ENCODE peak calls at places on chromosomes 2 and 18, in seven cellular contexts. L is mesendoderm, F is trophoblast cell, N is IMR-90, S is neuronal stem cell, X is H9, K is H1. C is an unnamed sample. For H3K79me1, the result is how much of the 10 kb centered on the place peaks cover.

GRCh38 chr2:69177785-69178636 is 165.0 kb downstream of the ANTXR1 start:
- DNase-seq in L (peak), K (peak), N (peak), X (peak), S (peak), F (peak), C (peak)

GRCh38 chr2:59713577-59713976 is 839.9 kb downstream of the BCL11A start:
- DNase-seq in N (no peak), L (no peak), X (no peak), S (no peak), K (no peak), F (no peak), C (no peak)

GRCh38 chr2:133434962-133435668 is 133.1 kb downstream of the NCKAP5 start:
- DNase-seq in L (peak), N (peak), K (no peak), X (no peak), F (peak), S (no peak), C (no peak)

GRCh38 chr2:225117061-225117716 is 74.9 kb upstream of the DOCK10 start:
- DNase-seq in X (no peak), S (no peak), F (no peak), K (no peak), L (no peak), N (peak), C (no peak)

GRCh38 chr18:39450958-39451357 is 1885.4 kb upstream of the CELF4 start:
- DNase-seq in F (no peak), S (no peak), K (no peak), L (no peak), N (no peak), X (no peak), C (no peak)

GRCh38 chr2:232492236-232492848 is 4.7 kb upstream of the ECEL1 start:
- DNase-seq in N (no peak), S (no peak), F (no peak), X (no peak), K (no peak), L (no peak), C (no peak)

GRCh38 chr2:152594022-152594712 is 123.1 kb downstream of the PRPF40A start:
- DNase-seq in L (no peak), F (peak), K (no peak), X (no peak), S (no peak), N (no peak), C (no peak)

GRCh38 chr2:20620271-20620681 is 30.6 kb downstream of the HS1BP3 start:
- DNase-seq in F (no peak), L (no peak), N (no peak), S (no peak), X (no peak), K (no peak), C (no peak)

GRCh38 chr18:8696749-8697211 is 8.6 kb upstream of the MTCL1 start:
- DNase-seq in L (peak), N (peak), F (peak), X (peak), S (peak), K (no peak), C (peak)

GRCh38 chr2:2689313-2689712 is 358.2 kb upstream of the MYT1L start:
- DNase-seq in K (no peak), F (no peak), N (no peak), S (no peak), L (no peak), X (no peak), C (no peak)

GRCh38 chr2:226691265-226691664 is 108.4 kb downstream of the IRS1 start:
- DNase-seq in S (no peak), K (no peak), N (no peak), L (peak), X (peak), F (peak), C (peak)

GRCh38 chr2:168174761-168175160 is 72.6 kb downstream of the STK39 start:
- DNase-seq in L (no peak), N (no peak), S (no peak), X (no peak), K (no peak), F (no peak), C (no peak)

GRCh38 chr2:43934567-43934966 is 61.2 kb downstream of the LRPPRC start:
- DNase-seq in F (no peak), K (no peak), X (no peak), S (no peak), L (no peak), N (peak), C (no peak)

GRCh38 chr2:181753686-181754085 is 73.4 kb upstream of the NEUROD1 start:
- DNase-seq in N (no peak), L (no peak), F (peak), X (no peak), K (no peak), S (no peak), C (no peak)

GRCh38 chr18:13463526-13463925 is 245.0 kb downstream of the LDLRAD4 start:
- DNase-seq in F (no peak), L (no peak), K (no peak), N (no peak), X (no peak), S (no peak), C (no peak)

GRCh38 chr2:210673117-210673516 is 116.7 kb downstream of the CPS1 start:
- DNase-seq in F (no peak), X (no peak), L (no peak), N (no peak), S (no peak), K (no peak), C (no peak)

GRCh38 chr2:120879401-120880295 is 144.0 kb downstream of the GLI2 start:
- DNase-seq in X (no peak), L (no peak), S (no peak), N (no peak), F (peak), K (no peak), C (no peak)

GRCh38 chr2:237149425-237149824 is 63.7 kb downstream of the COPS8 start:
- DNase-seq in L (no peak), S (no peak), K (no peak), F (no peak), X (no peak), N (peak), C (peak)

GRCh38 chr2:240889601-240890560 is 6.1 kb downstream of the MAB21L4 start:
- DNase-seq in K (no peak), S (no peak), N (no peak), F (no peak), L (no peak), X (no peak), C (no peak)

GRCh38 chr2:38430196-38430595 is 53.1 kb upstream of the ATL2 start:
- DNase-seq in K (no peak), F (no peak), S (no peak), L (peak), N (no peak), X (no peak), C (no peak)

GRCh38 chr18:74419761-74420160 is 37.3 kb downstream of the DIPK1C start:
- DNase-seq in S (no peak), L (no peak), N (no peak), F (no peak), K (no peak), X (no peak), C (no peak)

DNA sequence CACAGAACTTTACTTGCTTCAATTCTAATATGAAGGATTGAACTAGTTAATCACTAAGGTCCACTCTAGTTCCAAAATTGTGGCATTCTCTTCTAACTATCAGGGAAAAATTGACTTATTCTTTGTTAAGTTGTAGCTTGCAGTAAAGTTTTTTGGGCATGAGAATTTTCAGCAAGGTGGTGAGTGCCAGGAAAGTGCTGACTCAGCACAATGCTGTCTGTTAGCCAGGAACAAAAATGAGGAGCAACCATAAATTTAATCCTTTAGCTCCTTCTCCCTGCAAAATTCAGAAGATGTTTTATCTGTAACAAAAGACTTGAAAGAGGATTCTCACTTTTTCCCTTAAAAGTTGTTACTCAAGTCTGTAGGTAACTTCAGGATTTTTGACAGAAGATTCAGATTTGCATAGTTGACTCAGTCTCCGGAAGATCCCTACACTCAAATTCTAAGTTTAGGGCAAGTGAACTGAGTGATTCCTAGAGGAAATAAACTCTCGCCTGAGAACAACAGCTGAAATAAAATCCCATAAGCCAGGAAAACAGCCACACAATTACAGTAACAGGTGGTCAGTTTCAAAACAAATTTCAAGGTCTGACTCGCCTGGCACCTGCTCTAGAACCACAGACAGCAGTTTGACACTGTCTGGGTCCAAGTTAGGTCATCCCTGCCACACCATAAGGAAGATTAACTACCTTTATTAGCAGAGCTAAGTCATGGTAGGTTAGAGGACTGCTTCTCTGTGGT is 20.2 kb upstream of the DARS1 start:
- DNase-seq in L (no peak), F (no peak), K (no peak), X (no peak), N (peak), S (no peak), C (peak)
- H3K27ac ChIP-seq in L (no peak), F (no peak), K (no peak), X (no peak), N (no peak), S (no peak), C (peak)

GRCh38 chr2:149586063-149586462 is 1.5 kb downstream of the MMADHC start:
- DNase-seq in X (no peak), K (no peak), F (no peak), S (no peak), L (peak), N (no peak), C (no peak)
- H3K79me1 ChIP-seq in X (under half), K (under half), F (under half), S (under half), L (under half), N (under half), C (under half)

DNA sequence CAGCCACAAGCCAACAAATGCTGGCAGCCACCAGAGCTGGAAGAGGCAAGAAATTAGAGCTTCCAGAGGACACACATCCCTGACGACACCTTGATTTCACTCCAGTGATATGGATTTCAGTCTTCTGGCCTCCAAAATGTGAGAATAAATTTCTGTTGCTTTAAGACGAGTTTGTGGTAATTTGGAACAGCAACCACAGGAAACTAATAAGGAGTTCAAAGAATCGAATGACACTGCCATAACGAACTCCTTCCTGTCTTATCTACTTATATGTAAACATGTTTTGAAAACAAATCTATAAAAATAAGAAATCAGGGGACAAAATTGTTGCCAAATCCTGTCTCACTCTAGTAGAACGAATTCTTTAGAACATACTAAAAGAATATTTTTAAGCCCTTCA is 75.8 kb downstream of the GRB14 start:
- DNase-seq in F (no peak), L (no peak), X (no peak), N (no peak), S (no peak), K (no peak), C (no peak)
- H3K27ac ChIP-seq in F (no peak), L (no peak), X (no peak), N (no peak), S (no peak), K (no peak), C (no peak)

GRCh38 chr2:212921061-212921460 is 230.4 kb downstream of the IKZF2 start:
- DNase-seq in L (no peak), S (no peak), F (no peak), N (no peak), X (no peak), K (no peak), C (no peak)

GRCh38 chr2:212921711-212922110 is 229.7 kb downstream of the IKZF2 start:
- DNase-seq in S (no peak), F (no peak), L (no peak), K (no peak), N (no peak), X (no peak), C (no peak)

GRCh38 chr2:212923393-212923792 is 228.0 kb downstream of the IKZF2 start:
- DNase-seq in F (peak), K (no peak), N (no peak), S (no peak), L (peak), X (no peak), C (no peak)

GRCh38 chr2:212919238-212919637 is 232.2 kb downstream of the IKZF2 start:
- DNase-seq in K (no peak), S (no peak), X (no peak), L (peak), N (no peak), F (no peak), C (no peak)

GRCh38 chr2:212922701-212923100 is 228.7 kb downstream of the IKZF2 start:
- DNase-seq in F (peak), K (no peak), S (no peak), L (no peak), X (no peak), N (no peak), C (no peak)
- H3K79me1 ChIP-seq in F (under half), K (under half), S (under half), L (under half), X (under half), N (under half), C (under half)

GRCh38 chr2:65024149-65024829 is 31.9 kb upstream of the CEP68 start:
- DNase-seq in L (peak), K (no peak), S (no peak), X (no peak), N (peak), F (no peak), C (peak)

GRCh38 chr2:65023742-65024141 is 32.5 kb upstream of the CEP68 start:
- DNase-seq in X (no peak), S (no peak), N (no peak), K (no peak), L (no peak), F (no peak), C (no peak)

GRCh38 chr2:65026640-65027464 is 29.4 kb upstream of the CEP68 start:
- DNase-seq in F (no peak), L (no peak), N (no peak), S (no peak), X (no peak), K (no peak), C (no peak)

GRCh38 chr2:65026154-65026553 is 30.1 kb upstream of the CEP68 start:
- DNase-seq in K (no peak), L (no peak), S (no peak), X (no peak), N (no peak), F (no peak), C (no peak)

GRCh38 chr2:65025453-65026128 is 30.6 kb upstream of the CEP68 start:
- DNase-seq in S (no peak), F (no peak), N (no peak), X (no peak), K (no peak), L (no peak), C (no peak)
- H3K27ac ChIP-seq in S (no peak), F (no peak), N (no peak), X (no peak), K (no peak), L (no peak), C (no peak)

GRCh38 chr18:21901423-21901822 is 160.8 kb downstream of the MIB1 start:
- DNase-seq in N (no peak), L (no peak), K (no peak), X (no peak), S (no peak), F (no peak), C (peak)

GRCh38 chr18:21904856-21905255 is 164.3 kb downstream of the MIB1 start:
- DNase-seq in N (no peak), F (no peak), S (no peak), K (no peak), X (no peak), L (no peak), C (no peak)

GRCh38 chr18:21900594-21901352 is 160.2 kb downstream of the MIB1 start:
- DNase-seq in K (no peak), F (no peak), N (no peak), L (no peak), S (no peak), X (no peak), C (no peak)

GRCh38 chr18:21907451-21907850 is 166.9 kb downstream of the MIB1 start:
- DNase-seq in L (no peak), X (no peak), S (no peak), K (no peak), N (no peak), F (no peak), C (no peak)

DNA sequence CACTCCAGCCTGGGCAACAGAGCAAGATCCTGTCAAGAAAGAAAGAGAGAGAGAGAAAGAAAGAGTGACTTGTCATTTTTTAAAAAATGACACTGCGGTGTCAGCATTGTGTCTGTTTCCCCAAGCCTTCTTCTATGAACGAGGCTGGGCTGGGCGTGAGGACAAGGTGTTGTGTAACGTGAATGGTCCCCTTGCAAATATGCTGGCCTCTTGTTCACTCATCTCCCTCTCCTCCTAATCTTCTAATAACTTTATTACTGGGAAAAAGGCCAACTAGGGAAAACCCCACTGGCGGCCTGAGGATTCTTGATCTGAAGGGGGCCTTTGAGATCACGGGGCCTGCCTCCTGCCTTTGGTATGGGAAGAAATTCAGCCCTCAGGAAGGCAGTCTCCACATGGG is 163.1 kb downstream of the MIB1 start:
- DNase-seq in F (no peak), X (no peak), L (no peak), K (no peak), S (no peak), N (no peak), C (no peak)
- H3K79me1 ChIP-seq in F (under half), X (under half), L (under half), K (under half), S (under half), N (under half), C (under half)

GRCh38 chr18:67517224-67517765 is 775 bp upstream of the DSEL start:
- DNase-seq in L (no peak), F (no peak), S (no peak), N (peak), X (no peak), K (no peak), C (no peak)
- H3K27ac ChIP-seq in L (peak), F (peak), S (peak), N (peak), X (no peak), K (no peak), C (peak)

DNA sequence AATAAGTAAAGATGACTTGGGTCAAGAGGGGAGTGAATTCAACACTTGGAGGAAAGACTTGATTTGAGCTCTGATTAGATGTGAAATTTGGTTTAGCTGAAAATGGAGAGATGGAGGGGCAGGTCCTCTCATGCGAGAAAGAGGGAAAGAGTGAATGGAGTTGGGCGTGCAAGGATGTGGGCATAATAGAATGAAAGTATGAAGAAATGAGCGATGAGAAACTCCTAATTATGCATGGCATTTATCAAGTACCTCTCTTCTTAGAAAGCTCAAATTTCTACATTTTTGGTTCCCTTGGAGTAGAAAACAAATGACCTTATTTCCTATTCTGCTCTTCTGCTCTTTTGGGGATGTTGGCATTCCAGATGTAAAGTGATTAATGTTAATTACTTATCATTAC is 161.5 kb downstream of the PHLPP1 start:
- DNase-seq in F (peak), L (no peak), N (no peak), S (peak), K (no peak), X (no peak), C (no peak)
- H3K79me1 ChIP-seq in F (under half), L (under half), N (under half), S (under half), K (under half), X (under half), C (under half)

GRCh38 chr2:26722328-26722727 is 29.8 kb downstream of the KCNK3 start:
- DNase-seq in K (no peak), S (no peak), F (no peak), X (no peak), N (no peak), L (no peak), C (no peak)

GRCh38 chr2:26722911-26723310 is 30.4 kb downstream of the KCNK3 start:
- DNase-seq in S (no peak), N (no peak), K (no peak), X (no peak), L (no peak), F (no peak), C (no peak)

GRCh38 chr2:26724004-26724750 is 31.7 kb downstream of the KCNK3 start:
- DNase-seq in K (no peak), F (no peak), X (no peak), L (no peak), N (peak), S (no peak), C (peak)

GRCh38 chr2:26724784-26725515 is 32.4 kb downstream of the KCNK3 start:
- DNase-seq in S (no peak), N (no peak), F (no peak), X (no peak), L (no peak), K (no peak), C (no peak)

DNA sequence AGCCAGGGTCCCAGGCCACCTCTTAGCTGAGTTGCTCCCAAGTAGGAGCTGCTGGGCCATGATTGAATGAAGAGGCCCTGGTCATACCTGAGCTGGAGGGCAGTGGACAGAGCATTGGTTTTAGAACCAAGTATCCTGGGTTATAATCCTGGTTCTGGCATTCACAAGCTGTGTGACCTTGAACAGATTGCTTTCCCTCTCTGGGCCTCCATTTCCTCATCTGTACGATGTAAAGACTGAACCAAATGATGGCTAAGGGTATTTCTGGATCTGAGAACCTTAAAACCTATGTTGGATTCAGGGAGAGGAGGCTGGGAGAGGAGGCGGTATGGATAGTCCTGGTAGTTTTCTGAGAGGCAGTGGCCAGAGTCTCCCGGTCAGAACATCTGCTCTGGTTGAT is 31.0 kb downstream of the KCNK3 start:
- DNase-seq in S (no peak), K (no peak), N (no peak), X (no peak), L (no peak), F (no peak), C (no peak)
- H3K27ac ChIP-seq in S (no peak), K (no peak), N (no peak), X (no peak), L (no peak), F (no peak), C (no peak)